ENCODE peak calls at places on chromosomes 5 and 9, in six cellular contexts. M is H9, G is trophoblast cell, Z is mesenchymal stem cell, N is neuronal stem cell, E is H1. K is an unnamed sample.

GRCh38 chr5:2921651-2922050 is 170.2 kb upstream of the IRX2 start:
- DNase-seq in Z (no peak), G (no peak), M (no peak), N (no peak), E (no peak), K (no peak)

GRCh38 chr5:8844206-8844605 is 701.7 kb downstream of the SEMA5A start:
- DNase-seq in N (no peak), Z (no peak), M (no peak), G (no peak), E (no peak), K (no peak)

GRCh38 chr5:102666164-102666951 is 88.7 kb upstream of the PAM start:
- DNase-seq in G (no peak), E (no peak), M (no peak), N (peak), Z (no peak), K (no peak)

GRCh38 chr5:160923927-160924705 is 72.1 kb upstream of the ATP10B start:
- DNase-seq in E (no peak), Z (no peak), N (no peak), G (peak), M (peak), K (no peak)

GRCh38 chr5:171484460-171484899 is 65.0 kb downstream of the FGF18 start:
- DNase-seq in N (no peak), G (no peak), E (peak), Z (peak), M (no peak), K (no peak)

GRCh38 chr9:126956929-126957686 is 42.5 kb downstream of the RALGPS1 start:
- DNase-seq in E (peak), Z (peak), N (peak), M (no peak), G (no peak), K (peak)

GRCh38 chr5:122313001-122313402 is 965 bp downstream of the SNCAIP start:
- DNase-seq in G (no peak), Z (peak), N (peak), M (no peak), E (no peak), K (peak)

GRCh38 chr9:13354733-13355132 is 75.2 kb upstream of the MPDZ start:
- DNase-seq in Z (no peak), N (no peak), G (no peak), M (no peak), E (no peak), K (peak)

GRCh38 chr5:80172067-80172690 is 83.7 kb downstream of the SERINC5 start:
- DNase-seq in N (no peak), Z (no peak), E (no peak), G (no peak), M (no peak), K (no peak)

GRCh38 chr9:98793031-98793430 is 3.3 kb downstream of the ANKS6 start:
- DNase-seq in G (no peak), E (no peak), N (no peak), M (no peak), Z (no peak), K (no peak)

GRCh38 chr5:143525176-143525575 is 121.7 kb upstream of the NR3C1 start:
- DNase-seq in G (no peak), N (no peak), M (no peak), E (no peak), Z (no peak), K (no peak)

DNA sequence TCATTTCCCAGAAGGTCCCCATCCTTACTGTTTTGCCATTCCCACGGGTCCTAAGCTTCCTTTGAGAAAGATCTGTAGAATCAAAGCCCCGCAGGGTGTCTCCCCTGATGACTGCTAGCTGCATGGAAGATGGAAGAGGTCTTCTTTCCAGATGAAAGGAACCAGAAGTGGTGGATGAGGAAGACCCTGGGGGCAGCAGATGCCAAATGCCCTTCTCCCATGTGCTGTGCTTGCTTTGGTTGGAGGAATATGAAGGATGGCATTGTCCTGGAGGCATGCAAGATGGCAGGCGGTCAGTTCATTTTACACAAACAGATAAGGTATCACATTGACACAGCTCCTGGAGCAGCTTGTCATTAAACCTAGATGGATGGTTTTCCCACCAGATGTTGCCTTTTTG is 25.8 kb upstream of the CER1 start:
- DNase-seq in G (no peak), E (no peak), M (no peak), N (no peak), Z (no peak), K (no peak)
- H3K18ac ChIP-seq in G (no peak), E (no peak), M (no peak), N (no peak), Z (no peak), K (no peak)

GRCh38 chr5:139636975-139637408 is 11.2 kb upstream of the CXXC5 start:
- DNase-seq in Z (peak), N (no peak), E (no peak), G (no peak), M (no peak), K (peak)

GRCh38 chr5:139638736-139639618 is 9.2 kb upstream of the CXXC5 start:
- DNase-seq in M (no peak), N (no peak), G (no peak), E (peak), Z (no peak), K (no peak)

GRCh38 chr5:139639619-139640431 is 8.3 kb upstream of the CXXC5 start:
- DNase-seq in Z (no peak), E (peak), N (no peak), M (no peak), G (no peak), K (peak)

GRCh38 chr5:139637438-139638089 is 10.6 kb upstream of the CXXC5 start:
- DNase-seq in Z (peak), N (no peak), E (peak), G (no peak), M (peak), K (peak)

DNA sequence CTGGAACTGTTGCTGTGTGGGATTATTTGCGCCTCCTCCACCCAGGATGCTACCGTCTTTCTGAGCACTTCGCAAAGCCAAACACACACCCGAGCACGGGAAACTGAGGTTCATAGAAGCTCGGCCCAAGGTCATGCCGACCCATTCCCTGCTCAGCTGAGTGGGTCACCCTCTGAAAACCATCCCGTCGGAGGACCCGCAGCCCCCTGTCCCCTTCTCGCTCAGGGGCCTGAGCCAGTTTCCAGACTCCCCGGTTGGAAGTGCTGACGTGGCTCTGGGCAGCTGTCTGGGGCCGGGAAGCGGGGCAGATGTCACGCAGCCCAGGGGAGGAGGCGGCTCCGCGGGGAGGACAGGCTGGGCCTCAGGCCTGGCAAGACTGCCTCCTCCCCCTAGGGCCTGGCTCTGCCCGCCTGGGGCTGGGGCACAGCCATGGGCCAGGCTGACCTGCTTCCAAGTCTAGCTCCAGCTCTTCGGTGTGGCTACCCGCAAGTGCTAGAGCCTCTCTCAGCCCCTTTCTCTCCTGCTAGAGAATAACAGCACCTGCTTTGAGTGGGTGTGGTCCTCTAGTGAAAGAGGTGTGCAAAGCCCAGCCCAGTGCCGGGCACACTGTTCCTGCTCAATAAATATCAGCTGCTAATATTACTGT is 9.9 kb upstream of the CXXC5 start:
- DNase-seq in N (no peak), M (no peak), E (peak), G (peak), Z (peak), K (peak)
- H3K18ac ChIP-seq in N (peak), M (peak), E (peak), G (peak), Z (peak), K (peak)

DNA sequence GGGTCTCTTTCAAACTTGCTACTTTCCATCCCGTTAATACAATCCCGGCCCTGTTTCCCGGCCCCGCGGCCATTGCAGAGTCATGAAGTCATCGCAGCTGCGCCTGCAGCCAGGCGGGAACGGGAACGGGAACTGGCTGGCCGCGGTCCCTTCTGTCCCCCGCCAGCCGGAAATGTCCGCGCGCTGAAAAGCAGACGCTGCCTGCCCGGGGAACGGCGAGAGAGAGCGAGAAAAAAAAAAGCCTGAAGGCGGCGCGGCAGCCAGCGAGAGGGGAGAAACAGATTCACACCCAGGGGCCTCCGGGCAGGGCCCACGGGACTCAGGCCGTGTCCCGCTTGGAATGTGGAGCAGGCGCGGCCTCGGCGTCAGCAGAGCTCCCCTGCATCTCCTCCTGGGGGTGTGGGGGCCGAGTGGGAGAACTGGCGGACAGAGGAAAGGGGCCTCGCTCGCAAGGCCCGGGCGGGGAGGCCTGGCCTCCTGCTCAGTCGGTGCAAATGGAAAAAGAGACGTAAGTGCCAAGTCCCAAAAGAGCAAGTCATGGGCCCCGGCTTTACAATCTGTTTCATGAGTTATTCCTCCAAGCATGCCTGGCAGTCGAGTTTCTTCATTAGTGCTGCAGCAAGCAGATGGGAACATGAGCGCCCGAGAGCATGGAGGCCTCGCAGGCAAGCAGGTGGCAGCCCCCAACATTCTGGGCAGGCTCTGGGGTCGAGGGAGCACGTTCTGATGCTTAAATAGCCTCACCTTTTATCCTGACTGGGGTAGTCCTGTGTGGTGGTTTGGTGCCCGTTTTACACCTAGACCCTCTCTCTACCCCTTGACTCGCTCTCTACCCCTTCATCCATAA is 201.3 kb upstream of the GAS1 start:
- DNase-seq in M (peak), E (peak), N (peak), Z (peak), G (peak), K (peak)
- H3K18ac ChIP-seq in M (peak), E (no peak), N (peak), Z (peak), G (peak), K (peak)

GRCh38 chr5:65611524-65611923 is 12.6 kb downstream of the TRIM23 start:
- DNase-seq in Z (no peak), E (no peak), N (no peak), G (peak), M (no peak), K (peak)
- H3K18ac ChIP-seq in Z (no peak), E (no peak), N (no peak), G (no peak), M (no peak), K (no peak)

GRCh38 chr9:137459147-137459600 is at the start of gene NSMF:
- DNase-seq in E (peak), G (peak), M (peak), Z (peak), N (peak), K (peak)
- H3K18ac ChIP-seq in E (peak), G (peak), M (peak), Z (peak), N (peak), K (peak)

GRCh38 chr5:149962040-149962439 is 1.5 kb downstream of the SLC26A2 start:
- DNase-seq in E (no peak), N (no peak), M (no peak), G (no peak), Z (peak), K (peak)

GRCh38 chr5:149960272-149961185 is at the start of gene SLC26A2:
- DNase-seq in Z (peak), G (peak), N (peak), E (peak), M (peak), K (peak)

GRCh38 chr5:149961186-149961685 is 678 bp downstream of the SLC26A2 start:
- DNase-seq in M (no peak), Z (no peak), E (no peak), N (no peak), G (no peak), K (no peak)

GRCh38 chr5:149957855-149958254 is 2.7 kb upstream of the SLC26A2 start:
- DNase-seq in M (no peak), Z (no peak), N (no peak), E (no peak), G (no peak), K (no peak)

DNA sequence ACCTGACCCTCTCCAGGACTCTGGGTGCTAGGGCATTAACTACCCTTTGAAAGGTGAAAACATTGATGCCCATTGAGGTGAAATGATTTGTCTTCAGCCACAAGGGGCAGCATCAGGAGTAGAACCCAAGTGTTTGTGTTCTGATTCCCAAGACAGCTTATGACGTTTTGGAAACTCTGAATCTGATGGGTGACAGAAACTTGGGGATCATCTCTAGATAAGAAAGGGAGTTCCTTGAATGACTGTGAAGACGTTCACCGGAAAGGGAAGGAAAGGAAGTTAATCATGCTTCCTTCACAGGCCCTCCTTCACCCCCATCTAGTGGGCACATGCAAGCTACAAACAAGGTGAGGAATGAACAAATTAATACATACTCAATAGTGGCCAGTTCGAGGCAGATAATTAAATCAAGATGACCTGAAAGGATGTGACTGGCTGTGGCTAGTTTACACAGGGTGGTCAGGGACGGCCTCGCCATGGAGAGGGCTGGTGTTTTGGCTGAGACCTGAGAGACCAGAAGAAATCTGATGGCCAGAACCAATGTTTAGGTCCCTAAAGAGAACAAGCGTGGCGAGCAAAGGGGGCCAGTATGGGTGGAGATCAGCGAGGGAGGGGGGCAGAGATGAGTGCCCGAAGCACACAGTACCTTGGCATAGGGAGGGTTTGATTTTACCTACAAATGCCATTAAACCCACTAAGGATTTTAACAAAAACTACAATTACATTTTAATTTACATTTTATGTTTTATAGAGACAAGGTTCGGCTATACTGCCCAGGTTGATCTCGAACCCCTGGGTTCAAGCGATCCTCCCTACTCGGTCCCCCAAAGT is 937 bp upstream of the SLC26A2 start:
- DNase-seq in G (no peak), Z (peak), N (no peak), M (peak), E (peak), K (peak)
- H3K18ac ChIP-seq in G (no peak), Z (peak), N (no peak), M (no peak), E (no peak), K (no peak)

DNA sequence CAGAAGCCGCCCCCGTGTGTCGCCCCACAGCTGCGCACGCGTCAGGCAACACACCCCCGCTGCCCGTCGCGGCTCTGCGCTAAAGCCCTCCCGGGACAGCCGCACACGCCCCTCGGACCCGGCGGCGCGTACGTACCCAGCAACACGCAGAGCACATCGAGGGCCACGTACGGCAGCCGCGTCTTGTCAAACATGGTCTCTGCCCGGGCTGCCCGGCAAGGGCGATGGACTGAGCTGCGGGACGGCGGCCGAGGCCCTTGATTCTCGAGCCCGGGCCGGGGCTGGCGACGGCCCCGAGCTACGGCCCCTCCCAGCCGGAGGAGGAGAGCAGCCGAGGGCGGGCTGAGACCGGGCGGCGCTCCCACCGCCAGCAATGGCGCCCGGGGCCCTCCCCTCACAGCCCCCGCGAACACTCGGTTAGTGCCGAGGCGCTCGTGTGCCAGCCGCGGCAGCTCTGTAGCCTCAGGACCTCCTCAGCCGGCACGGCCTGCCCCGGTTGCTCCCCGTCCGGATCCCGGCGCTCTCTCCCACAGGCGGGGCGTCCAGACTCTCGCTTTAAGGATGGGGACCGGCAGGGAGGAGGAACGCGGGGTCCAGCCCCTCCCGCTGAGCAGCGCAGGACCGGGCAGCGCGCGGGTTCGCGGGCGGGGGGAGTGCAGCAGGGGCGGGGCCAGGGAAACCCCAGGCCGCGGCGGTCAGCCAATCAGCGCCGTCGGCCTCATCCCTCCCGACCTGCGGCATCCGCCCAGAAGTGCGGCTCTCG is at the start of gene PLPP1:
- DNase-seq in M (peak), G (peak), Z (peak), E (peak), N (peak), K (peak)
- H3K18ac ChIP-seq in M (peak), G (peak), Z (peak), E (peak), N (peak), K (peak)

DNA sequence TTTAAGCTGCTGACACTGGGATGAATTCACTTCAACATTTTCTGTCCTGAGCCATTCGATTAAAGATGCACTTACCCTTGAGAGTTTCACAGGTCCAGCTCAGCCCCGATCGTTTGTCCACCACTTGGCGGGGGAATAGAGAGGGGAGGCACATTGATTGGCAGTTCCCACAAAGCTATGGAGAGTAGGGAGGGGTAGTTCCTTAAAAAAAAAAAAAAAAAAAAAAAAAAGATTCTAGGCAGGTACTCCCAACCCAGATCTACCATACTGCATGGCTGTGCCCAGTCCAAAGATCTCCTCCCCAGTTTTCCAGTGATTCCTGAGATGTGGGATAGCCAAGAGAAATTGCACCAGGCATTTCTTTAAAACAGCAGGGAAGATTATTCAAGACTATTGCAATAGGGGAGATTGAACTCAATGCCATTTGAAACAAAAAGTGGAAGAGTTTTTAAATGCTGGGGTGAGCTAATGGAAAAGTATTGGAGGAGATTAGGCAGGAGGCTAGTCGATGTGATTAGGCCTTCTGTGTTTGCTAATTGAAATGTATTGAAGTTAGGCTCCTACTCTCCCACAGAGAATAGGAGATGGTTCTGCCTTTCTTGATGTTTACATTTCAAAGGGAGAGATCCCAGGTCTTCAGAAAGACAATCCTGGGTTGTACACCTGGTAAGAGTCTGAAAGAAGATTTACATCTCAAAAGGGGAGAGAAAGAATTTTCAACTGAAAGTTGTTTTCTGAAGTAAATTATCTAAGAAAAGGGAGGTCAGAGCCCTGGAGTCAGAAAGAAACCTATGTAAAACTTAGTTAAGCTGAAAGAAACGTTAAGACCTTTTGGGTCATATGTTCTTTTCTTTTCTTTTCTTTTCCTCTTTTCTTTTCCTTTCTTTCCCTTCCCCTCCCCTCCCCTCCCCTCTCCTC is 2217.3 kb upstream of the WWC1 start:
- DNase-seq in E (peak), N (peak), G (no peak), M (peak), Z (no peak), K (no peak)
- H3K18ac ChIP-seq in E (peak), N (no peak), G (no peak), M (no peak), Z (no peak), K (no peak)

GRCh38 chr9:92558612-92559374 is 23.0 kb upstream of the ECM2 start:
- DNase-seq in N (no peak), E (no peak), M (no peak), Z (no peak), G (no peak), K (no peak)
- H3K18ac ChIP-seq in N (peak), E (no peak), M (no peak), Z (no peak), G (peak), K (no peak)

K was measured in IMR-90.